ENCODE peak calls at places on chromosomes 3 and 15, in seven cellular contexts. E is hypothalamus; M is NCI-H510A; F is MM.1S; G is substantia nigra; P is AG10803; K is stimulated activated CD8-positive, alpha-beta memory T cell treated with anti-CD3 and anti-CD28 coated beads, Interleukin-4, amount 100 ng/mL, for 4 hours. B is an unnamed sample.

GRCh38 chr15:63277044-63277892 is at the start of gene APH1B:
- DNase-seq in M (peak), F (peak), P (peak), E (peak), G (peak), K (peak), B (no peak)

GRCh38 chr3:144097144-144097543 is 125.5 kb downstream of the DIPK2A start:
- DNase-seq in K (no peak), E (no peak), P (no peak), F (no peak), M (no peak), G (no peak), B (no peak)

GRCh38 chr15:31327674-31328424 is 1.2 kb downstream of the KLF13 start:
- DNase-seq in E (no peak), G (no peak), F (peak), K (peak), M (no peak), P (peak), B (no peak)

GRCh38 chr3:187519428-187519890 is 150.7 kb downstream of the SST start:
- DNase-seq in G (no peak), M (no peak), E (no peak), F (no peak), P (peak), K (no peak), B (no peak)

GRCh38 chr3:188947983-188948657 is 223.7 kb upstream of the TPRG1 start:
- DNase-seq in F (no peak), M (peak), K (no peak), E (peak), G (peak), P (peak), B (peak)

GRCh38 chr3:69541059-69541471 is 155.2 kb upstream of the FRMD4B start:
- DNase-seq in K (no peak), P (no peak), M (no peak), E (no peak), G (peak), F (no peak), B (no peak)

GRCh38 chr15:41263891-41264351 is 32.9 kb downstream of the CHP1 start:
- DNase-seq in G (no peak), K (no peak), M (no peak), E (no peak), P (peak), F (peak), B (no peak)

GRCh38 chr15:56736881-56737707 is 3.8 kb upstream of the ZNF280D start:
- DNase-seq in G (no peak), M (no peak), F (no peak), E (no peak), K (no peak), P (no peak), B (no peak)

GRCh38 chr3:56119575-56120349 is 348.5 kb downstream of the ERC2 start:
- DNase-seq in K (no peak), E (no peak), P (peak), M (no peak), G (no peak), F (no peak), B (no peak)

GRCh38 chr15:59227021-59227420 is 20.4 kb downstream of the LDHAL6B start:
- DNase-seq in E (no peak), P (no peak), G (no peak), F (no peak), M (no peak), K (no peak), B (no peak)

GRCh38 chr15:31265871-31266711 is 60.5 kb upstream of the KLF13 start:
- DNase-seq in E (no peak), K (peak), F (peak), G (no peak), P (peak), M (peak), B (no peak)

GRCh38 chr3:132637590-132637989 is 22.0 kb downstream of the ACAD11 start:
- DNase-seq in K (no peak), M (no peak), F (no peak), G (no peak), E (no peak), P (peak), B (no peak)

GRCh38 chr3:151871639-151872468 is 1.6 kb upstream of the SUCNR1 start:
- DNase-seq in E (no peak), M (no peak), F (no peak), K (no peak), P (no peak), G (peak), B (no peak)

GRCh38 chr15:29449136-29449535 is 179.5 kb upstream of the NSMCE3 start:
- DNase-seq in F (peak), M (no peak), E (no peak), K (no peak), P (no peak), G (no peak), B (no peak)

GRCh38 chr3:8001712-8002111 is 499.9 kb upstream of the LMCD1 start:
- DNase-seq in E (no peak), G (no peak), P (no peak), K (no peak), F (no peak), M (no peak), B (peak)

GRCh38 chr3:168884353-168884903 is 779.1 kb downstream of the MECOM start:
- DNase-seq in M (no peak), G (no peak), F (no peak), K (no peak), E (no peak), P (peak), B (peak)

GRCh38 chr3:42185044-42185443 is 80.9 kb downstream of the CCK start:
- DNase-seq in P (no peak), E (no peak), F (no peak), K (no peak), M (no peak), G (no peak), B (no peak)

GRCh38 chr15:73352082-73352481 is 16.7 kb downstream of the HCN4 start:
- DNase-seq in F (no peak), P (peak), E (no peak), M (no peak), G (no peak), K (no peak), B (no peak)

GRCh38 chr15:30649952-30650929 is 24.3 kb downstream of the ARHGAP11B start:
- DNase-seq in G (no peak), E (no peak), F (no peak), M (no peak), K (no peak), P (peak), B (no peak)

GRCh38 chr15:61621146-61621545 is 392.0 kb upstream of the RORA start:
- DNase-seq in P (peak), F (peak), M (peak), E (no peak), K (no peak), G (no peak), B (no peak)

GRCh38 chr3:4935347-4935746 is 43.9 kb upstream of the BHLHE40 start:
- DNase-seq in E (no peak), P (no peak), G (no peak), K (no peak), M (no peak), F (peak), B (no peak)

GRCh38 chr15:76460871-76461270 is 124.3 kb downstream of the ISL2 start:
- DNase-seq in G (no peak), P (peak), E (no peak), F (no peak), K (no peak), M (no peak), B (no peak)

GRCh38 chr3:193776626-193777025 is 183.6 kb downstream of the OPA1 start:
- DNase-seq in G (no peak), M (no peak), K (no peak), P (no peak), F (peak), E (no peak), B (no peak)

GRCh38 chr3:21062724-21063436 is 688.1 kb downstream of the ZNF385D start:
- DNase-seq in K (no peak), F (no peak), M (no peak), G (no peak), E (no peak), P (peak), B (no peak)

GRCh38 chr3:118772036-118773030 is 262.3 kb downstream of the IGSF11 start:
- DNase-seq in P (no peak), F (no peak), K (no peak), E (no peak), M (no peak), G (no peak), B (no peak)

GRCh38 chr3:97721446-97721845 is 43.1 kb upstream of the ARL6 start:
- DNase-seq in P (no peak), M (no peak), K (no peak), G (no peak), F (no peak), E (no peak), B (no peak)

GRCh38 chr3:16663852-16664712 is 58.9 kb upstream of the DAZL start:
- DNase-seq in K (no peak), M (no peak), G (no peak), E (no peak), F (no peak), P (peak), B (no peak)

GRCh38 chr3:15927969-15928368 is 130.2 kb upstream of the ANKRD28 start:
- DNase-seq in P (no peak), E (no peak), K (no peak), F (no peak), G (no peak), M (no peak), B (no peak)